ENCODE peak calls at places on chromosome 16, in nine cellular contexts. One of them, this sample, is unnamed.

GRCh38 chr16:23499801-23500200 is 10.5 kb downstream of the GGA2 start:
- DNase-seq in neural progenitor cell: no peak
- DNase-seq in endothelial cell of umbilical vein: no peak
- DNase-seq in tibial nerve: no peak
- DNase-seq in substantia nigra: no peak
- DNase-seq in left ventricle myocardium inferior: no peak
- DNase-seq in CD8-positive, alpha-beta T cell: no peak
- DNase-seq in mesendoderm: peak
- DNase-seq in cardiac muscle cell: no peak
- DNase-seq in this sample: no peak

GRCh38 chr16:50198802-50199410 is 45.8 kb downstream of the TENT4B start:
- DNase-seq in neural progenitor cell: no peak
- DNase-seq in endothelial cell of umbilical vein: no peak
- DNase-seq in tibial nerve: no peak
- DNase-seq in substantia nigra: no peak
- DNase-seq in left ventricle myocardium inferior: no peak
- DNase-seq in CD8-positive, alpha-beta T cell: no peak
- DNase-seq in mesendoderm: no peak
- DNase-seq in cardiac muscle cell: no peak
- DNase-seq in this sample: no peak

GRCh38 chr16:46920402-46921068 is 36.4 kb downstream of the GPT2 start:
- DNase-seq in neural progenitor cell: no peak
- DNase-seq in endothelial cell of umbilical vein: no peak
- DNase-seq in tibial nerve: no peak
- DNase-seq in substantia nigra: no peak
- DNase-seq in left ventricle myocardium inferior: no peak
- DNase-seq in CD8-positive, alpha-beta T cell: no peak
- DNase-seq in mesendoderm: no peak
- DNase-seq in cardiac muscle cell: no peak
- DNase-seq in this sample: peak

GRCh38 chr16:10992797-10993196 is 48.4 kb downstream of the CLEC16A start:
- DNase-seq in neural progenitor cell: no peak
- DNase-seq in endothelial cell of umbilical vein: peak
- DNase-seq in tibial nerve: no peak
- DNase-seq in substantia nigra: no peak
- DNase-seq in left ventricle myocardium inferior: no peak
- DNase-seq in CD8-positive, alpha-beta T cell: no peak
- DNase-seq in mesendoderm: peak
- DNase-seq in cardiac muscle cell: no peak
- DNase-seq in this sample: peak

GRCh38 chr16:11913425-11914079 is 2.2 kb downstream of the GSPT1 start:
- DNase-seq in neural progenitor cell: no peak
- DNase-seq in endothelial cell of umbilical vein: peak
- DNase-seq in tibial nerve: no peak
- DNase-seq in substantia nigra: no peak
- DNase-seq in left ventricle myocardium inferior: no peak
- DNase-seq in CD8-positive, alpha-beta T cell: peak
- DNase-seq in mesendoderm: peak
- DNase-seq in cardiac muscle cell: no peak
- DNase-seq in this sample: no peak

GRCh38 chr16:49048557-49048956 is 233.1 kb downstream of the CBLN1 start:
- DNase-seq in neural progenitor cell: no peak
- DNase-seq in endothelial cell of umbilical vein: no peak
- DNase-seq in tibial nerve: no peak
- DNase-seq in substantia nigra: no peak
- DNase-seq in left ventricle myocardium inferior: no peak
- DNase-seq in CD8-positive, alpha-beta T cell: no peak
- DNase-seq in mesendoderm: peak
- DNase-seq in cardiac muscle cell: no peak
- DNase-seq in this sample: no peak

GRCh38 chr16:23384878-23385277 is 68.1 kb downstream of the COG7 start:
- DNase-seq in neural progenitor cell: no peak
- DNase-seq in endothelial cell of umbilical vein: no peak
- DNase-seq in tibial nerve: no peak
- DNase-seq in substantia nigra: no peak
- DNase-seq in left ventricle myocardium inferior: no peak
- DNase-seq in CD8-positive, alpha-beta T cell: no peak
- DNase-seq in mesendoderm: no peak
- DNase-seq in cardiac muscle cell: no peak
- DNase-seq in this sample: no peak

GRCh38 chr16:28321700-28322411 is 29.5 kb downstream of the SBK1 start:
- DNase-seq in neural progenitor cell: peak
- DNase-seq in endothelial cell of umbilical vein: peak
- DNase-seq in tibial nerve: no peak
- DNase-seq in substantia nigra: no peak
- DNase-seq in left ventricle myocardium inferior: no peak
- DNase-seq in CD8-positive, alpha-beta T cell: no peak
- DNase-seq in mesendoderm: peak
- DNase-seq in cardiac muscle cell: peak
- DNase-seq in this sample: peak

GRCh38 chr16:89741342-89742014 is 20.1 kb downstream of the ZNF276 start:
- DNase-seq in neural progenitor cell: no peak
- DNase-seq in endothelial cell of umbilical vein: no peak
- DNase-seq in tibial nerve: no peak
- DNase-seq in substantia nigra: no peak
- DNase-seq in left ventricle myocardium inferior: no peak
- DNase-seq in CD8-positive, alpha-beta T cell: no peak
- DNase-seq in mesendoderm: no peak
- DNase-seq in cardiac muscle cell: peak
- DNase-seq in this sample: no peak

GRCh38 chr16:89746043-89746442 is 24.7 kb downstream of the ZNF276 start:
- DNase-seq in neural progenitor cell: no peak
- DNase-seq in endothelial cell of umbilical vein: no peak
- DNase-seq in tibial nerve: no peak
- DNase-seq in substantia nigra: no peak
- DNase-seq in left ventricle myocardium inferior: no peak
- DNase-seq in CD8-positive, alpha-beta T cell: no peak
- DNase-seq in mesendoderm: no peak
- DNase-seq in cardiac muscle cell: no peak
- DNase-seq in this sample: no peak

GRCh38 chr16:89739383-89739782 is 18.0 kb downstream of the ZNF276 start:
- DNase-seq in neural progenitor cell: no peak
- DNase-seq in endothelial cell of umbilical vein: no peak
- DNase-seq in tibial nerve: no peak
- DNase-seq in substantia nigra: no peak
- DNase-seq in left ventricle myocardium inferior: no peak
- DNase-seq in CD8-positive, alpha-beta T cell: no peak
- DNase-seq in mesendoderm: no peak
- DNase-seq in cardiac muscle cell: no peak
- DNase-seq in this sample: no peak

GRCh38 chr16:89744813-89745212 is 23.5 kb downstream of the ZNF276 start:
- DNase-seq in neural progenitor cell: no peak
- DNase-seq in endothelial cell of umbilical vein: no peak
- DNase-seq in tibial nerve: no peak
- DNase-seq in substantia nigra: no peak
- DNase-seq in left ventricle myocardium inferior: peak
- DNase-seq in CD8-positive, alpha-beta T cell: no peak
- DNase-seq in mesendoderm: no peak
- DNase-seq in cardiac muscle cell: no peak
- DNase-seq in this sample: no peak

DNA sequence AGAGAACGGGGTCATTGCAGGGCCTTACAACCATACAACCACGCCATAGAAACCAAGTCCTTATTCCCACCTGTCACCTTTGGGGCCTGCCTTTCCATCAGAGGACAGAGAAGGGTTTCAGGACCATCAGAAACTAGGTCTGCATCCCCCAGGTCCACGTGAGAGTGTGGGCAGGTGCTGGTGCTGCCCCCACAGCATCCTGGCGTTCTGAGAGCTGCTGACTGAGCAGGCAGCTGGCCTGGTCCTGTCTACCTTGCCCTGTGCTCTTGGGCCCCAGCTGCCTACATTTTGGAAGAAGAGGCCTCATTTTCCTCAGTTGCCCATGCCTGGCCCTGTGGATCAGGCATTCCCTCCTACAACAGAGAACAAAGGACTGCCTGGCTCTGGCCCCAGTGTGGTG is 21.6 kb downstream of the ZNF276 start:
- DNase-seq in neural progenitor cell: no peak
- DNase-seq in endothelial cell of umbilical vein: no peak
- DNase-seq in tibial nerve: no peak
- DNase-seq in substantia nigra: no peak
- DNase-seq in left ventricle myocardium inferior: no peak
- DNase-seq in CD8-positive, alpha-beta T cell: no peak
- DNase-seq in mesendoderm: no peak
- DNase-seq in cardiac muscle cell: no peak
- DNase-seq in this sample: no peak
- H3K27ac ChIP-seq in neural progenitor cell: peak
- H3K27ac ChIP-seq in endothelial cell of umbilical vein: no peak
- H3K27ac ChIP-seq in tibial nerve: no peak
- H3K27ac ChIP-seq in substantia nigra: peak
- H3K27ac ChIP-seq in left ventricle myocardium inferior: no peak
- H3K27ac ChIP-seq in CD8-positive, alpha-beta T cell: peak
- H3K27ac ChIP-seq in mesendoderm: no peak
- H3K27ac ChIP-seq in cardiac muscle cell: peak
- H3K27ac ChIP-seq in this sample: no peak

GRCh38 chr16:53219795-53220194 is 165.0 kb downstream of the CHD9 start:
- DNase-seq in neural progenitor cell: no peak
- DNase-seq in endothelial cell of umbilical vein: peak
- DNase-seq in tibial nerve: no peak
- DNase-seq in substantia nigra: no peak
- DNase-seq in left ventricle myocardium inferior: no peak
- DNase-seq in CD8-positive, alpha-beta T cell: no peak
- DNase-seq in mesendoderm: no peak
- DNase-seq in cardiac muscle cell: no peak
- DNase-seq in this sample: no peak

GRCh38 chr16:53220585-53220984 is 165.8 kb downstream of the CHD9 start:
- DNase-seq in neural progenitor cell: peak
- DNase-seq in endothelial cell of umbilical vein: peak
- DNase-seq in tibial nerve: no peak
- DNase-seq in substantia nigra: no peak
- DNase-seq in left ventricle myocardium inferior: no peak
- DNase-seq in CD8-positive, alpha-beta T cell: peak
- DNase-seq in mesendoderm: peak
- DNase-seq in cardiac muscle cell: peak
- DNase-seq in this sample: no peak

DNA sequence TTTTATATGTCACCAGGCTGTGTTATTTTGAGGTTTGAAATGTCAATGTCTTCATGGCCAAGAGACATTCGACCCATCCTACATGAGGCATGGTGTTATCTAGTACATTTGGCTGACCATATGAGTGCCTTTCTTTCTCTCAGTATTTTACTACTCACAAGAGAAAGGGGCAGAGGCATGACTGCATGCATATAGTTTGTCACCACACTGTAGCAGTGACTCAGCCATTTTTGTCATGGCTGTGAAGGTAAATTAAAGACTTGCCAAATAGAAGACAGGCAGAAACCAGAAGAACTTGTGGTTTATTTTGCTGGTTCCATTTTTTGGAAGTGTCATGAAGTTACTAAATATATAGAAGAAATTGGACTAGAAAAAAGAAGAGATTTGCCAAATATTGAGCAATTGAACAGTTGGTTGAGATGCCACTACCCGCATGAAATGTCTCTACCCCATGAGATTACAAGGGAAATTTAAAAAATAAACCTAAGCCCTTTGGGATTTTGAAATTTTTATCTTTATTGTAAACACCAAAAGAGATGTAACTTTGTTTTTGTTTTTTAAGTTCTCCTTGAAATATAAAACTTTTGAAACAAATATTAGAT is 170.2 kb downstream of the CHD9 start:
- DNase-seq in neural progenitor cell: no peak
- DNase-seq in endothelial cell of umbilical vein: no peak
- DNase-seq in tibial nerve: no peak
- DNase-seq in substantia nigra: no peak
- DNase-seq in left ventricle myocardium inferior: no peak
- DNase-seq in CD8-positive, alpha-beta T cell: no peak
- DNase-seq in mesendoderm: peak
- DNase-seq in cardiac muscle cell: no peak
- DNase-seq in this sample: no peak
- H3K27ac ChIP-seq in neural progenitor cell: peak
- H3K27ac ChIP-seq in endothelial cell of umbilical vein: no peak
- H3K27ac ChIP-seq in tibial nerve: no peak
- H3K27ac ChIP-seq in substantia nigra: no peak
- H3K27ac ChIP-seq in left ventricle myocardium inferior: peak
- H3K27ac ChIP-seq in CD8-positive, alpha-beta T cell: no peak
- H3K27ac ChIP-seq in mesendoderm: no peak
- H3K27ac ChIP-seq in cardiac muscle cell: peak
- H3K27ac ChIP-seq in this sample: no peak

DNA sequence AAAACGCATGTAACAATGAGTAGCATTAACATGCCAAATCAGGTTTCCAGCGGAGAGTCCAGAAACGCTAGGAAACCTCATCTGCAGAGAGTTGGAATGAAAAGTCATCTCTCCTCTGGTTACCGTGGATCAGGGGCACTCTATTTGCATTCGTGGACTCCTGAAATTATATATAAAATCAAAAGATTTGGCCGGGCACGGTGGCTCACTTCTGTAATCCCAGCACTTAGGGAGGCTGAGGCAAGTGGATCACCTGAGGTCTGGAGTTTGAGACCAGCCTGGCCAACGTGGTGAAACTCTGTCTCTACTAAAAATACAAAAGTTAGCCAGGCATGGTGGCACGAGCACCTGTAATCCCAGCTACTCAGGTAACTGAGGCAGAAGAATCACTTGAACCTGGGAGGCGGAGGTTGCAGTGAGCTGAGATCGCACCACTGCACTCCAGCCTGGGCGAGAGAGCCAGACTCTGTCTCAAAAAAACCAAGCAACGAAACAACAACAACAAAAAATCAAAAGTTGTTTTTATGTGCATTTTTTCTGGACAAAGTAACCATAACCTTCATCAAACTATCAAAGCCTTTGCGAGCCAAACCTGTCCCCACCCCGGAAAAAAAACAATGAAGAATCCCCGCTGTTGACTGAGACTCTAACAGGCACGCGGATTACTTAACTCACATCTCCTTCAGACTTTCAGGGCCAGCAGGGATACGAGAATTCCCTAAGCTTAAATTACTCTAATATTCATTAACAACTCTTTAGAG is 79.7 kb upstream of the CREBBP start:
- DNase-seq in neural progenitor cell: peak
- DNase-seq in endothelial cell of umbilical vein: no peak
- DNase-seq in tibial nerve: no peak
- DNase-seq in substantia nigra: no peak
- DNase-seq in left ventricle myocardium inferior: no peak
- DNase-seq in CD8-positive, alpha-beta T cell: no peak
- DNase-seq in mesendoderm: no peak
- DNase-seq in cardiac muscle cell: no peak
- DNase-seq in this sample: no peak
- H3K27ac ChIP-seq in neural progenitor cell: no peak
- H3K27ac ChIP-seq in endothelial cell of umbilical vein: peak
- H3K27ac ChIP-seq in tibial nerve: peak
- H3K27ac ChIP-seq in substantia nigra: no peak
- H3K27ac ChIP-seq in left ventricle myocardium inferior: peak
- H3K27ac ChIP-seq in CD8-positive, alpha-beta T cell: no peak
- H3K27ac ChIP-seq in mesendoderm: no peak
- H3K27ac ChIP-seq in cardiac muscle cell: no peak
- H3K27ac ChIP-seq in this sample: peak

GRCh38 chr16:69318177-69318910 is 7.2 kb downstream of the VPS4A start:
- DNase-seq in neural progenitor cell: no peak
- DNase-seq in endothelial cell of umbilical vein: no peak
- DNase-seq in tibial nerve: no peak
- DNase-seq in substantia nigra: no peak
- DNase-seq in left ventricle myocardium inferior: no peak
- DNase-seq in CD8-positive, alpha-beta T cell: no peak
- DNase-seq in mesendoderm: no peak
- DNase-seq in cardiac muscle cell: no peak
- DNase-seq in this sample: no peak

GRCh38 chr16:69313469-69313868 is 2.3 kb downstream of the VPS4A start:
- DNase-seq in neural progenitor cell: no peak
- DNase-seq in endothelial cell of umbilical vein: no peak
- DNase-seq in tibial nerve: no peak
- DNase-seq in substantia nigra: no peak
- DNase-seq in left ventricle myocardium inferior: no peak
- DNase-seq in CD8-positive, alpha-beta T cell: no peak
- DNase-seq in mesendoderm: no peak
- DNase-seq in cardiac muscle cell: no peak
- DNase-seq in this sample: no peak

GRCh38 chr16:69314534-69314933 is 3.4 kb downstream of the VPS4A start:
- DNase-seq in neural progenitor cell: no peak
- DNase-seq in endothelial cell of umbilical vein: no peak
- DNase-seq in tibial nerve: no peak
- DNase-seq in substantia nigra: no peak
- DNase-seq in left ventricle myocardium inferior: no peak
- DNase-seq in CD8-positive, alpha-beta T cell: no peak
- DNase-seq in mesendoderm: no peak
- DNase-seq in cardiac muscle cell: no peak
- DNase-seq in this sample: no peak

GRCh38 chr16:69316595-69317034 is 5.5 kb downstream of the VPS4A start:
- DNase-seq in neural progenitor cell: no peak
- DNase-seq in endothelial cell of umbilical vein: no peak
- DNase-seq in tibial nerve: no peak
- DNase-seq in substantia nigra: no peak
- DNase-seq in left ventricle myocardium inferior: no peak
- DNase-seq in CD8-positive, alpha-beta T cell: no peak
- DNase-seq in mesendoderm: no peak
- DNase-seq in cardiac muscle cell: no peak
- DNase-seq in this sample: no peak

GRCh38 chr16:69315486-69316311 is 4.5 kb downstream of the VPS4A start:
- DNase-seq in neural progenitor cell: no peak
- DNase-seq in endothelial cell of umbilical vein: no peak
- DNase-seq in tibial nerve: no peak
- DNase-seq in substantia nigra: no peak
- DNase-seq in left ventricle myocardium inferior: no peak
- DNase-seq in CD8-positive, alpha-beta T cell: no peak
- DNase-seq in mesendoderm: no peak
- DNase-seq in cardiac muscle cell: no peak
- DNase-seq in this sample: no peak
- H3K27ac ChIP-seq in neural progenitor cell: no peak
- H3K27ac ChIP-seq in endothelial cell of umbilical vein: no peak
- H3K27ac ChIP-seq in tibial nerve: no peak
- H3K27ac ChIP-seq in substantia nigra: no peak
- H3K27ac ChIP-seq in left ventricle myocardium inferior: no peak
- H3K27ac ChIP-seq in CD8-positive, alpha-beta T cell: no peak
- H3K27ac ChIP-seq in mesendoderm: no peak
- H3K27ac ChIP-seq in cardiac muscle cell: no peak
- H3K27ac ChIP-seq in this sample: no peak